ENCODE peak calls at places on chromosomes 13 and 19, in seven cellular contexts. X, U, Y, B, R, F and P are unnamed samples.

GRCh38 chr19:17419491-17420266 is at the start of gene MVB12A:
- DNase-seq in Y (peak), F (peak), B (peak), U (peak), X (peak), R (peak), P (peak)

GRCh38 chr19:13160557-13160956 is 10.3 kb downstream of the IER2 start:
- DNase-seq in R (no peak), U (no peak), B (no peak), Y (no peak), F (no peak), X (peak), P (no peak)

GRCh38 chr19:18280247-18281081 is 958 bp downstream of the JUND start:
- DNase-seq in Y (no peak), R (peak), F (no peak), X (peak), B (peak), U (peak), P (peak)

GRCh38 chr13:112711528-112712265 is 21.9 kb downstream of the ATP11A start:
- DNase-seq in X (peak), U (peak), R (peak), Y (peak), B (no peak), F (no peak), P (peak)

GRCh38 chr13:28609936-28610335 is 49.0 kb upstream of the POMP start:
- DNase-seq in Y (no peak), X (peak), U (no peak), B (no peak), R (no peak), F (no peak), P (no peak)

GRCh38 chr13:39879286-39880035 is 224.0 kb downstream of the COG6 start:
- DNase-seq in U (no peak), X (no peak), B (no peak), Y (no peak), R (no peak), F (no peak), P (no peak)

GRCh38 chr19:46190489-46190888 is 39.1 kb upstream of the IGFL1 start:
- DNase-seq in F (no peak), R (no peak), U (no peak), X (no peak), Y (no peak), B (no peak), P (no peak)

GRCh38 chr13:24254151-24254810 is 55.1 kb upstream of the C1QTNF9 start:
- DNase-seq in R (no peak), U (no peak), Y (no peak), X (no peak), B (no peak), F (no peak), P (no peak)

GRCh38 chr13:108859202-108860012 is 230.0 kb downstream of the MYO16 start:
- DNase-seq in R (no peak), Y (no peak), F (no peak), U (no peak), X (peak), B (peak), P (no peak)

GRCh38 chr13:37168151-37168550 is 62.7 kb upstream of the CSNK1A1L start:
- DNase-seq in F (no peak), U (no peak), R (no peak), Y (no peak), X (no peak), B (no peak), P (no peak)

GRCh38 chr13:45630791-45631190 is 15.3 kb upstream of the ERICH6B start:
- DNase-seq in F (no peak), B (no peak), U (no peak), X (no peak), Y (no peak), R (no peak), P (no peak)

GRCh38 chr13:44768775-44769578 is 192.8 kb upstream of the TSC22D1 start:
- DNase-seq in X (peak), U (no peak), Y (no peak), B (no peak), F (no peak), R (no peak), P (no peak)

GRCh38 chr13:44899967-44900366 is 89.3 kb downstream of the NUFIP1 start:
- DNase-seq in R (no peak), F (no peak), B (no peak), X (no peak), Y (no peak), U (no peak), P (no peak)

GRCh38 chr19:18284710-18285430 is 3.4 kb upstream of the JUND start:
- DNase-seq in Y (no peak), F (no peak), X (no peak), B (no peak), U (no peak), R (no peak), P (no peak)

GRCh38 chr13:54433511-54434206 is 1405.0 kb downstream of the OLFM4 start:
- DNase-seq in Y (no peak), B (no peak), U (no peak), X (no peak), F (no peak), R (no peak), P (no peak)

GRCh38 chr13:40631605-40632004 is 34.8 kb downstream of the FOXO1 start:
- DNase-seq in B (no peak), R (no peak), F (no peak), Y (no peak), X (no peak), U (no peak), P (no peak)

GRCh38 chr19:51114087-51114714 is 6.0 kb upstream of the CTU1 start:
- DNase-seq in R (no peak), U (no peak), Y (no peak), F (no peak), B (no peak), X (no peak), P (no peak)

GRCh38 chr19:39603825-39604224 is 1.5 kb downstream of the LGALS13 start:
- DNase-seq in X (no peak), U (no peak), Y (no peak), R (no peak), F (no peak), B (no peak), P (no peak)

GRCh38 chr13:109088101-109088500 is 458.7 kb downstream of the MYO16 start:
- DNase-seq in U (no peak), B (no peak), R (no peak), Y (no peak), X (no peak), F (no peak), P (no peak)

GRCh38 chr19:40578442-40578908 is 1.8 kb downstream of the SHKBP1 start:
- DNase-seq in F (no peak), R (peak), U (no peak), Y (no peak), B (no peak), X (peak), P (no peak)

GRCh38 chr13:24454100-24454499 is 58.5 kb downstream of the PARP4 start:
- DNase-seq in B (no peak), X (no peak), Y (no peak), U (no peak), R (no peak), F (no peak), P (no peak)

GRCh38 chr13:49554387-49554786 is 31.0 kb downstream of the RCBTB1 start:
- DNase-seq in X (no peak), B (no peak), Y (no peak), R (no peak), U (no peak), F (no peak), P (no peak)